ENCODE peak calls at places on chromosome 2, in seven cellular contexts. S, U, E, H, P, A and Y are unnamed samples.

GRCh38 chr2:101311390-101312019 is 3.0 kb upstream of the RNF149 start:
- DNase-seq in U (no peak), A (no peak), H (no peak), E (no peak), S (no peak), P (peak), Y (no peak)

GRCh38 chr2:10255189-10256030 is 47.3 kb upstream of the HPCAL1 start:
- DNase-seq in U (no peak), S (no peak), H (no peak), A (peak), E (no peak), P (peak), Y (no peak)

GRCh38 chr2:10223932-10224720 is 78.6 kb upstream of the HPCAL1 start:
- DNase-seq in S (no peak), H (no peak), U (no peak), E (no peak), A (no peak), P (no peak), Y (no peak)

GRCh38 chr2:79702934-79703333 is 190.1 kb downstream of the CTNNA2 start:
- DNase-seq in U (no peak), S (no peak), P (no peak), H (no peak), A (no peak), E (no peak), Y (no peak)

GRCh38 chr2:85175369-85176299 is 42.4 kb downstream of the TCF7L1 start:
- DNase-seq in E (peak), S (no peak), H (peak), U (peak), A (no peak), P (peak), Y (no peak)

GRCh38 chr2:105797298-105797819 is 52.6 kb downstream of the NCK2 start:
- DNase-seq in E (no peak), A (no peak), H (no peak), U (peak), S (peak), P (no peak), Y (no peak)

GRCh38 chr2:72012886-72013574 is 134.6 kb downstream of the CYP26B1 start:
- DNase-seq in P (no peak), A (no peak), H (no peak), E (no peak), S (no peak), U (no peak), Y (no peak)

GRCh38 chr2:233165895-233166661 is 85.4 kb upstream of the ATG16L1 start:
- DNase-seq in S (peak), E (no peak), U (peak), A (peak), H (peak), P (peak), Y (no peak)

GRCh38 chr2:237929979-237930378 is 36.8 kb upstream of the UBE2F start:
- DNase-seq in E (no peak), P (no peak), S (no peak), A (no peak), H (no peak), U (no peak), Y (no peak)

GRCh38 chr2:110219496-110220192 is 7.3 kb upstream of the MTLN start:
- DNase-seq in S (no peak), E (peak), H (peak), U (no peak), A (no peak), P (no peak), Y (no peak)

GRCh38 chr2:231260442-231260841 is 62.0 kb downstream of the ARMC9 start:
- DNase-seq in E (peak), A (no peak), H (peak), P (no peak), U (no peak), S (no peak), Y (no peak)

GRCh38 chr2:150485114-150485870 is 2.2 kb downstream of the RND3 start:
- DNase-seq in A (peak), E (peak), P (peak), U (peak), S (peak), H (peak), Y (peak)
- TF ChIP-seq CTCF in A (peak), E (no peak), P (peak), U (peak), S (no peak), H (peak), Y (no peak)

GRCh38 chr2:122136071-122136470 is 380.6 kb downstream of the TSN start:
- DNase-seq in S (no peak), A (no peak), H (no peak), E (no peak), P (no peak), U (no peak), Y (peak)
- TF ChIP-seq CTCF in S (no peak), A (peak), H (no peak), E (peak), P (no peak), U (no peak), Y (peak)

DNA sequence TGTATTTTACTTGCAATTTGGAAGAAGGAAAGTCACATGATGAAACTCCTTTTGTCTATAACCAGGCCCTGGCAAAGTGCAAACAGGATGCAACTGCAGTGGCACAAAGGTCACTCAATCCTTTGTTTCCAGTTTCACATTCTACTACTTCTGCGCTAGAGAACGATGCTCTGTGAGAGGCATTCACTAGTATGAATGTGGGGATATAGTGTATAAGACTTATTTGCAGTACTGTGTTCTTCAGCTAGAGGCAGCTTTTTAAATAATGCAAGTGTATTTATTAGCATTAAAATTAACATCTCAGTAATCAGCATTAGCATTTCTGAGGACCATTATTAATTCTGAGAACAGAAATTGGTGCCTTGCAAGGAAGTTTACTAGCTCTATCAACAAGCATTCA is 68.9 kb downstream of the PRPF40A start:
- DNase-seq in P (no peak), E (no peak), U (no peak), H (peak), A (no peak), S (no peak), Y (no peak)
- TF ChIP-seq CTCF in P (peak), E (peak), U (no peak), H (peak), A (peak), S (no peak), Y (no peak)

GRCh38 chr2:167122389-167122788 is 234.1 kb downstream of the XIRP2 start:
- DNase-seq in P (no peak), H (no peak), S (no peak), A (no peak), U (no peak), E (no peak), Y (no peak)

GRCh38 chr2:167128130-167128529 is 239.8 kb downstream of the XIRP2 start:
- DNase-seq in U (no peak), H (no peak), S (no peak), P (no peak), E (no peak), A (no peak), Y (no peak)

GRCh38 chr2:167126165-167126564 is 237.9 kb downstream of the XIRP2 start:
- DNase-seq in P (peak), H (no peak), U (no peak), A (no peak), E (no peak), S (no peak), Y (no peak)

GRCh38 chr2:167132066-167132465 is 243.8 kb downstream of the XIRP2 start:
- DNase-seq in E (no peak), S (no peak), P (no peak), A (no peak), U (no peak), H (no peak), Y (no peak)

DNA sequence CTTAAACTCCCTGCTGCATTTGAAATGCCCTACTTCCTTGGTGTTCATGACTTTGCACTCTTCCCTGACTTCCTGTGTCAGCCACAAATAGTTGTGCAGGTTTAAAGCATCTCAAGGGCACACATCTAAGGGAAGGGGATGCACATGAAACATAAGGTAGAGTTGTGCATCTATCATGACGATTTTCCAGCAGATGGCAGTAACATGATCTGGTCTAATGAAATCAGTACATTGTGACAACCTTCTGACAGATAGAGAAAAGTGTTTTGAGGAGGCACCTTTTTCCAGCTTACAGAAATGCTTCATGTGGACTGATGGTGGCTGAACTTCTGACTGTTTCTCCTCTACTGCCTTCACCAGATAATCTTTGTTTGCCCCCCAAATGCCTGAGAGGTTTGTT is 238.9 kb downstream of the XIRP2 start:
- DNase-seq in E (peak), P (no peak), H (no peak), S (no peak), A (no peak), U (no peak), Y (no peak)
- TF ChIP-seq CTCF in E (peak), P (peak), H (peak), S (no peak), A (peak), U (peak), Y (no peak)

GRCh38 chr2:43270930-43271615 is 44.7 kb upstream of the ZFP36L2 start:
- DNase-seq in A (no peak), H (no peak), U (no peak), S (no peak), P (peak), E (no peak), Y (no peak)
- TF ChIP-seq CTCF in A (no peak), H (peak), U (no peak), S (no peak), P (no peak), E (peak), Y (no peak)

GRCh38 chr2:113158884-113159553 is 14.8 kb upstream of the PSD4 start:
- DNase-seq in E (no peak), P (no peak), U (no peak), S (no peak), H (peak), A (no peak), Y (no peak)

GRCh38 chr2:113155331-113155730 is 18.4 kb upstream of the PSD4 start:
- DNase-seq in U (no peak), P (no peak), H (no peak), A (no peak), S (no peak), E (no peak), Y (no peak)

GRCh38 chr2:113157897-113158753 is 15.6 kb upstream of the PSD4 start:
- DNase-seq in U (no peak), S (no peak), H (peak), E (peak), P (no peak), A (no peak), Y (no peak)

GRCh38 chr2:113156278-113157107 is 17.3 kb upstream of the PSD4 start:
- DNase-seq in E (no peak), S (no peak), U (no peak), A (no peak), H (peak), P (peak), Y (no peak)

GRCh38 chr2:113157108-113157896 is 16.5 kb upstream of the PSD4 start:
- DNase-seq in U (no peak), P (peak), S (no peak), H (peak), E (peak), A (no peak), Y (peak)
- TF ChIP-seq CTCF in U (no peak), P (no peak), S (no peak), H (no peak), E (no peak), A (no peak), Y (no peak)

DNA sequence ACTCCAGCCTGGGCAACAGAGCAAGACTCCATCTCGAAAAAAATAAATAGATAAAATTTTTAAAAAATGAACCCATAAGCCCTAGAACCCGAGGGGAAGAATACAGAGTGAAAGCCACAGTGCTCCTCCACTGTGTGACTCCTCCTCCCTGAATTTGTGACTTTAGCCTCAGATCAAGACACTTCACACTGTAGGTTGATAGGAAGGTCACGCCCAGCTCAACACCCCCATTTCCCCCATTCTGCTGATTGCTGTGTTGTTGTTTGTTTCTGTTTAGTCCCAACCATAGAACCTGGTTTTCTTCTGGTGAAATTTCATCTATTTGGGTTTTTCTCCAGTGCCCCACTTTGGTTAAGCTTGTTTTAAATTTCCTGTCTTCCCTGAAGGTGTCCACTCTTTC is 102.2 kb downstream of the VIT start:
- DNase-seq in H (no peak), P (no peak), U (no peak), E (no peak), S (no peak), A (no peak), Y (no peak)
- TF ChIP-seq CTCF in H (no peak), P (no peak), U (no peak), E (no peak), S (no peak), A (no peak), Y (no peak)

GRCh38 chr2:96961551-96961950 is 24.8 kb downstream of the FAM178B start:
- DNase-seq in P (no peak), S (no peak), E (no peak), A (no peak), H (no peak), U (no peak), Y (no peak)
- TF ChIP-seq CTCF in P (no peak), S (no peak), E (no peak), A (no peak), H (no peak), U (no peak), Y (no peak)